ENCODE peak calls at places on chromosomes 6 and 20, in nine cellular contexts. Y is heart left ventricle, S is GM06990, F is psoas muscle, G is fibroblast of mammary gland, W is GM12865, H is kidney, L is fibroblast of the aortic adventitia, X is lower lobe of right lung. T is an unnamed sample.

GRCh38 chr6:37131104-37131959 is 38.6 kb upstream of the PIM1 start:
- DNase-seq in Y (peak; percentile 94), S (no peak), F (peak; percentile 93), G (peak; percentile 35), W (no peak), H (peak; percentile 86), L (peak; percentile 34), X (peak; percentile 89), T (peak; percentile 63)

GRCh38 chr20:47156431-47156841 is 200.1 kb downstream of the ZMYND8 start:
- DNase-seq in Y (no peak), S (no peak), F (no peak), G (no peak), W (no peak), H (no peak), L (no peak), X (no peak), T (no peak)

GRCh38 chr20:36313936-36314335 is 7.8 kb downstream of the DLGAP4 start:
- DNase-seq in Y (no peak), S (no peak), F (peak; percentile 54), G (no peak), W (no peak), H (no peak), L (no peak), X (no peak), T (no peak)

GRCh38 chr6:169960531-169960890 is 209.1 kb downstream of the ERMARD start:
- DNase-seq in Y (no peak), S (no peak), F (no peak), G (no peak), W (no peak), H (peak; percentile 75), L (no peak), X (no peak), T (no peak)

GRCh38 chr6:29762781-29763214 is 39.6 kb downstream of the HLA-F start:
- DNase-seq in Y (no peak), S (no peak), F (no peak), G (peak; percentile 21), W (no peak), H (no peak), L (peak; percentile 25), X (no peak), T (peak; percentile 29)

GRCh38 chr6:34015576-34015975 is 130.3 kb downstream of the GRM4 start:
- DNase-seq in Y (no peak), S (no peak), F (no peak), G (no peak), W (no peak), H (peak; percentile 26), L (peak; percentile 4), X (peak; percentile 0), T (no peak)

GRCh38 chr6:83536034-83536646 is 23.8 kb downstream of the PRSS35 start:
- DNase-seq in Y (no peak), S (no peak), F (no peak), G (peak; percentile 62), W (peak; percentile 71), H (no peak), L (peak; percentile 72), X (no peak), T (peak; percentile 66)

GRCh38 chr20:23629017-23629541 is 8.7 kb downstream of the CST3 start:
- DNase-seq in Y (peak; percentile 75), S (no peak), F (peak; percentile 75), G (peak; percentile 91), W (no peak), H (no peak), L (peak; percentile 92), X (no peak), T (peak; percentile 97)

GRCh38 chr6:170221052-170221752 is 69.7 kb downstream of the DLL1 start:
- DNase-seq in Y (peak; percentile 9), S (no peak), F (no peak), G (no peak), W (no peak), H (peak; percentile 45), L (no peak), X (no peak), T (no peak)

GRCh38 chr20:47568019-47568418 is 66.3 kb downstream of the NCOA3 start:
- DNase-seq in Y (peak; percentile 42), S (no peak), F (no peak), G (peak; percentile 53), W (no peak), H (no peak), L (peak; percentile 96), X (no peak), T (no peak)

GRCh38 chr6:5083813-5084191 is 1.3 kb upstream of the PPP1R3G start:
- DNase-seq in Y (no peak), S (no peak), F (no peak), G (no peak), W (no peak), H (no peak), L (no peak), X (no peak), T (no peak)

GRCh38 chr6:5085638-5086293 is 625 bp downstream of the PPP1R3G start:
- DNase-seq in Y (peak; percentile 50), S (peak; percentile 57), F (peak; percentile 61), G (peak; percentile 9), W (peak; percentile 73), H (peak; percentile 81), L (no peak), X (no peak), T (peak; percentile 42)

GRCh38 chr6:5084192-5084786 is 852 bp upstream of the PPP1R3G start:
- DNase-seq in Y (peak; percentile 61), S (no peak), F (peak; percentile 70), G (peak; percentile 7), W (peak; percentile 28), H (no peak), L (no peak), X (no peak), T (no peak)

GRCh38 chr6:5086294-5086890 is 1.3 kb downstream of the PPP1R3G start:
- DNase-seq in Y (no peak), S (no peak), F (peak; percentile 61), G (no peak), W (no peak), H (peak; percentile 70), L (no peak), X (no peak), T (no peak)

DNA sequence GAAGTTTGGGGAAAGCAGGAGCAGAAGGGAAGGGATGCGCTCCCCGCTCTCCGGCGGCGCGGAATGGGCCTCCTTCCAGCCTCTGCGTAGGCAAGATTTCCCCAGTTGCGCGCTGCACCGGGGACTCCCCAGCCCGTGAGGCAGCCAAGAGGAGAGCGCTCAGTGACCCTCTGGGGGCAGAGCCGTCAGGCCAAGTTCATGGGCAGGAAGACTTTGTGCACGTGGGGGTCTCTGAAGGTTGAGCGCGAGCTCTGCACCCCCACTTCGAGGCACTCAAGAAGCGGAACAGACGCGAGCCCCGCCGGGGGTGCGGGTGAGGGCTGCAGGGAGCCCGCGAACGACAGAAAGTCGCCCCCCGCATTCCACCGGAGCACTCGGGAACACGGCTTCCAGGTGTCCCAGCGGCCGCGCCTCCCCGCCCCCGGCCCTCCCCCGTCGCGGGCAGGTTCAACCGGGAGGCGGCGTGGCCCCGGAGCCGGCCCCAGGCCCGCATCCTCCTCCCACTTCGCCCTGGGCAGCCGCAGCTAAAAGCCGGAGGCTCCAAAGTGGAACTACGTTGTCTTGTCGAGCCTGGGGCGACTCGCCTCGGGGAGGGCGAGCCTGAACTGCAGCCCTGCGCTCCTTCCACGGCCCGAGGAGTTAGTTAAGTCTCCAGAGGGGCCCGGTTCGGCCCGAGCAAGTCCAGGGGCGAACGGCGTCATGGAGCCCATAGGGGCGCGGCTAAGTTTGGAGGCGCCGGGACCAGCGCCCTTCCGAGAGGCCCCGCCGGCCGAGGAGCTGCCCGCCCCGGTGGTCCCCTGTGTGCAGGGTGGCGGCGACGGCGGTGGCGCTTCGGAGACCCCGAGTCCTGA is at the start of gene PPP1R3G:
- DNase-seq in Y (peak; percentile 62), S (peak; percentile 47), F (peak; percentile 77), G (peak; percentile 64), W (peak; percentile 60), H (peak; percentile 86), L (peak; percentile 57), X (peak; percentile 54), T (peak; percentile 57)
- H3K4me3 ChIP-seq in Y (peak within 1 kb of the TSS; percentile 76), S (peak within 1 kb of the TSS; percentile 66), F (peak within 1 kb of the TSS; percentile 84), G (peak within 1 kb of the TSS; percentile 49), W (peak within 1 kb of the TSS; percentile 87), H (peak within 1 kb of the TSS; percentile 65), L (peak within 1 kb of the TSS; percentile 62), X (peak within 1 kb of the TSS; percentile 69), T (peak within 1 kb of the TSS; percentile 45)

DNA sequence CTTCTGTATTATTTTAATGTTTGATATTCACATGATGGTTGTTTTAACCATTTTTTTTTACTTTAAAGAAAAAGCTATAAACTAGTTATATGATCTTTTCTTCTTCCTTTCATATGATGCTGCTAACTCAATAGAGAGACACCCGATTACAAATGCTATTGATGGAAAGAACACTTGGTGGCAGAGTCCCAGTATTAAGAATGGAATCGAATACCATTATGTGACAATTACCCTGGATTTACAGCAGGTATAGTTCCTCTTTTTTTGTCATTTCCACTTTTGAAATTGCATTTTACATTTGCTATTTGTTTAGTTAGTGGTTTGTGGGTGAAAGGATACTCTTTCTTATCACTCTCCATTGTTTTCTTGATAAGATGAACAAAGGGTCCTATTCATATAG is 176.7 kb downstream of the LAMA2 start:
- DNase-seq in Y (no peak), S (no peak), F (no peak), G (no peak), W (no peak), H (no peak), L (no peak), X (no peak), T (no peak)
- TF ChIP-seq CTCF in Y (no peak), S (no peak), F (no peak), G (no peak), W (no peak), H (no peak), L (no peak), X (no peak), T (no peak)

GRCh38 chr6:152634773-152635172 is 2.4 kb downstream of the SYNE1 start:
- DNase-seq in Y (peak; percentile 25), S (peak; percentile 19), F (no peak), G (no peak), W (peak; percentile 85), H (no peak), L (no peak), X (peak; percentile 53), T (no peak)

GRCh38 chr6:152635949-152636674 is 1.1 kb downstream of the SYNE1 start:
- DNase-seq in Y (peak; percentile 66), S (peak; percentile 46), F (no peak), G (peak; percentile 19), W (peak; percentile 75), H (peak; percentile 83), L (peak; percentile 51), X (peak; percentile 57), T (peak; percentile 4)

GRCh38 chr6:152636675-152637421 is at the start of gene SYNE1:
- DNase-seq in Y (peak; percentile 65), S (peak; percentile 39), F (peak; percentile 59), G (no peak), W (peak; percentile 34), H (peak; percentile 89), L (peak; percentile 14), X (peak; percentile 78), T (peak; percentile 24)

GRCh38 chr6:152632383-152632782 is 4.8 kb downstream of the SYNE1 start:
- DNase-seq in Y (no peak), S (no peak), F (no peak), G (no peak), W (no peak), H (no peak), L (no peak), X (no peak), T (no peak)

GRCh38 chr6:152637422-152638047 is 373 bp upstream of the SYNE1 start:
- DNase-seq in Y (no peak), S (no peak), F (no peak), G (no peak), W (no peak), H (no peak), L (peak; percentile 5), X (no peak), T (no peak)
- H3K4me3 ChIP-seq in Y (peak overlapping the region; percentile 63), S (peak overlapping the region; percentile 26), F (peak overlapping the region; percentile 71), G (peak overlapping the region; percentile 60), W (peak overlapping the region; percentile 53), H (peak overlapping the region; percentile 36), L (peak overlapping the region; percentile 79), X (peak overlapping the region; percentile 73), T (no peak overlapping the region)

GRCh38 chr6:53669592-53669991 is 4.0 kb upstream of the KLHL31 start:
- DNase-seq in Y (no peak), S (no peak), F (no peak), G (no peak), W (no peak), H (no peak), L (no peak), X (no peak), T (no peak)
- TF ChIP-seq CTCF in Y (no peak), S (no peak), F (no peak), G (no peak), W (no peak), H (no peak), L (no peak), X (no peak), T (no peak)